ENCODE peak calls at places on chromosomes 13 and 19, in four cellular contexts. One of them, this sample, is unnamed.

GRCh38 chr13:100100115-100100879 is 11.4 kb downstream of the PCCA start:
- DNase-seq in HEK293T: no peak
- DNase-seq in HepG2: peak
- DNase-seq in K562: peak
- DNase-seq in this sample: no peak

GRCh38 chr13:40362502-40362901 is 303.9 kb downstream of the FOXO1 start:
- DNase-seq in HEK293T: no peak
- DNase-seq in HepG2: no peak
- DNase-seq in K562: no peak
- DNase-seq in this sample: no peak

GRCh38 chr13:19173752-19174151 is 7.9 kb downstream of the TUBA3C start:
- DNase-seq in HEK293T: no peak
- DNase-seq in HepG2: no peak
- DNase-seq in K562: no peak
- DNase-seq in this sample: no peak

GRCh38 chr13:92196566-92197256 is 798.3 kb downstream of the GPC5 start:
- DNase-seq in HEK293T: no peak
- DNase-seq in HepG2: no peak
- DNase-seq in K562: no peak
- DNase-seq in this sample: no peak

GRCh38 chr13:59409211-59409610 is 754.5 kb downstream of the DIAPH3 start:
- DNase-seq in HEK293T: no peak
- DNase-seq in HepG2: no peak
- DNase-seq in K562: no peak
- DNase-seq in this sample: peak

GRCh38 chr13:106533940-106534843 is 1.3 kb downstream of the EFNB2 start:
- DNase-seq in HEK293T: no peak
- DNase-seq in HepG2: no peak
- DNase-seq in K562: no peak
- DNase-seq in this sample: peak

GRCh38 chr19:29537601-29538000 is 11.8 kb downstream of the VSTM2B start:
- DNase-seq in HEK293T: no peak
- DNase-seq in HepG2: no peak
- DNase-seq in K562: no peak
- DNase-seq in this sample: no peak

GRCh38 chr19:1315470-1316166 is 29.9 kb downstream of the EFNA2 start:
- DNase-seq in HEK293T: peak
- DNase-seq in HepG2: no peak
- DNase-seq in K562: peak
- DNase-seq in this sample: peak

GRCh38 chr19:6718741-6719539 is 1.5 kb downstream of the C3 start:
- DNase-seq in HEK293T: peak
- DNase-seq in HepG2: peak
- DNase-seq in K562: peak
- DNase-seq in this sample: peak

GRCh38 chr13:99432637-99433542 is 68.4 kb upstream of the TM9SF2 start:
- DNase-seq in HEK293T: no peak
- DNase-seq in HepG2: peak
- DNase-seq in K562: peak
- DNase-seq in this sample: peak

DNA sequence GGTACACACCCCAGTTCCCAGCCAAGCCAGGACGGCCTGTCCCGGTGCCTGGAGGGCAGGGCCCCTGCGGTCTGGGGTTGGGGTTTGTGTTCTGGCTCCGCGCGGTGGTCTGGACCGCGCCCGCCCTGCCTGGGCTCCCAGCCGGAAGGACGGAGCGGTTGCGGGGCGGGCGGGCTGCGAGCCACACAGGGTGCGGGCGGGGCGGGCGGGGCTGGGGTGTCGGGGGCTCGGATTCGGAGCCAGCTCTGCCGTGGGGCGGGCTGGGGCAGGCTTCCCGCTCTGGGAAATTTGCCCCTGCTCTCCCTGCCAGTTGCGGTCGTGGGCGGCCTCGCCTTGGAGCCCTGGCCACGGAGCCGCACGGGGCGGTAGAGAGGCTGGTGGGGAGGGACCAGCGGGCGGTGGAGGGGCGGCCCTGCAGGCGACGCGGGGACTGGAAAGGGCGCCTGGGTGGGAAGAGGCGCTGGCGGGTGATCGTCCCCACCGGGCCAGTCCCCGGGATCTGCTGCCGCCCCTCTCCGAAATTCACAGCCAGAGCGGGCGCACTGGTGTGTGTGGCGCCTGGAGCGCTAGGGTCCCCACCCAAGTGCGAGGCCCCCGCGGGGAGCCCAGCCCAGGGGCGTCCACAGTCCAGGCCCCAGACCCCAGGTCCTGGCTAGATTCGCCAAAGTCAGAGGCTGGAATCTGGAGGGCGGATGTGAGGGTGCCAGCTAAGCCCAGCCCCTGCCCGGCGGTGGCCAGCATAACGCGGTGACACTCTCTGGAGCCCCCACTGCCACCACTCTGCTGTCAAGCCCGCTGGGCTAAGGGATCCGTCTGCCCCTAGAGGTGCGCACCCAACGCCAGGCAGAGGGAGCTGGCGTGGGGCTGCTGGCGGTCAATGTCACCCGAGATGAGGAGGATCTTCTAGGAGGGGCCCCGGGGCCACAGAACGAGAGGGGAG is 11.0 kb upstream of the ZNF492 start:
- DNase-seq in HEK293T: no peak
- DNase-seq in HepG2: no peak
- DNase-seq in K562: no peak
- DNase-seq in this sample: no peak
- TF ChIP-seq ELF4 in HEK293T: no peak
- TF ChIP-seq ELF4 in HepG2: no peak
- TF ChIP-seq ELF4 in K562: no peak
- TF ChIP-seq ELF4 in this sample: no peak

GRCh38 chr19:17777840-17778620 is 16.9 kb upstream of the B3GNT3 start:
- DNase-seq in HEK293T: peak
- DNase-seq in HepG2: peak
- DNase-seq in K562: peak
- DNase-seq in this sample: peak

GRCh38 chr19:17778621-17779280 is 16.2 kb upstream of the B3GNT3 start:
- DNase-seq in HEK293T: peak
- DNase-seq in HepG2: no peak
- DNase-seq in K562: no peak
- DNase-seq in this sample: peak

GRCh38 chr19:17775991-17776803 is 18.7 kb upstream of the B3GNT3 start:
- DNase-seq in HEK293T: no peak
- DNase-seq in HepG2: no peak
- DNase-seq in K562: no peak
- DNase-seq in this sample: no peak

GRCh38 chr19:17772172-17772571 is 20.9 kb downstream of the FCHO1 start:
- DNase-seq in HEK293T: no peak
- DNase-seq in HepG2: no peak
- DNase-seq in K562: peak
- DNase-seq in this sample: no peak

DNA sequence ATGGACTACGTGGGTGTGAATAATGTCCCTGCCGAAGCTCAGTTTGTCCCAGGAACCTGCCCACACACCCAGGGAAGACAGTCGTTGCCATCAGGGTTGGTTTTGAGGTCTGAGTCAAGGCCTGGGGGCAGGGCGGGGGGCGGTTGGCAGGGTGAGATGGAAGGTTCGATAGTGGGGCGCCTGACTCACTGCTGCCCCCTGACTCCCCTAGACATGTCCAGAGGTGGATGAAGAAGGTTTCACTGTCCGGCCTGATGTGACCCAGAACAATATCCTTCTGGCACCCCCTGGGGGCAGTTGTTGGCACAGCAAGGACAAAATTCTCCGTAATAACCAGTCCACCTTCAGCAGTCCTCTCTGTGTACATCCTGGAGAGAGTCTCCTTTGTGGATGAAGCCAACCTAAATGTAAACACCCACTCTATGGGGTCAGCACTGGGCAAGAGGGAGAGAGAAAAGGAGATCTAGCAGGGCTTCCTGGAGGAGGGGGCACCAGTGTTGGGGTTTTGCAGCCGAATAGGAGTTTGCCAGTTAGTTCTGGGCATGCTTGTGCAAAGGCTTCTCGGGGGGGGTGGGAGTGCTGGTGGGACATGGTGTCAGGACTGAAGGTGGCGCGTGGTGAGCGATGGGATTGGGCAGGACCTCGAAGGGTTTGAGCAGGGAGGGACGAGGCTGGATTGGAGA is 19.6 kb upstream of the B3GNT3 start:
- DNase-seq in HEK293T: peak
- DNase-seq in HepG2: peak
- DNase-seq in K562: peak
- DNase-seq in this sample: peak
- TF ChIP-seq ELF4 in HEK293T: no peak
- TF ChIP-seq ELF4 in HepG2: no peak
- TF ChIP-seq ELF4 in K562: no peak
- TF ChIP-seq ELF4 in this sample: no peak

GRCh38 chr13:71312923-71313322 is 554.1 kb downstream of the DACH1 start:
- DNase-seq in HEK293T: no peak
- DNase-seq in HepG2: no peak
- DNase-seq in K562: no peak
- DNase-seq in this sample: no peak
- TF ChIP-seq ELF4 in HEK293T: no peak
- TF ChIP-seq ELF4 in HepG2: no peak
- TF ChIP-seq ELF4 in K562: no peak
- TF ChIP-seq ELF4 in this sample: no peak

GRCh38 chr19:12364391-12365093 is 941 bp downstream of the ZNF442 start:
- DNase-seq in HEK293T: peak
- DNase-seq in HepG2: no peak
- DNase-seq in K562: peak
- DNase-seq in this sample: peak
- TF ChIP-seq ELF4 in HEK293T: no peak
- TF ChIP-seq ELF4 in HepG2: no peak
- TF ChIP-seq ELF4 in K562: no peak
- TF ChIP-seq ELF4 in this sample: no peak

DNA sequence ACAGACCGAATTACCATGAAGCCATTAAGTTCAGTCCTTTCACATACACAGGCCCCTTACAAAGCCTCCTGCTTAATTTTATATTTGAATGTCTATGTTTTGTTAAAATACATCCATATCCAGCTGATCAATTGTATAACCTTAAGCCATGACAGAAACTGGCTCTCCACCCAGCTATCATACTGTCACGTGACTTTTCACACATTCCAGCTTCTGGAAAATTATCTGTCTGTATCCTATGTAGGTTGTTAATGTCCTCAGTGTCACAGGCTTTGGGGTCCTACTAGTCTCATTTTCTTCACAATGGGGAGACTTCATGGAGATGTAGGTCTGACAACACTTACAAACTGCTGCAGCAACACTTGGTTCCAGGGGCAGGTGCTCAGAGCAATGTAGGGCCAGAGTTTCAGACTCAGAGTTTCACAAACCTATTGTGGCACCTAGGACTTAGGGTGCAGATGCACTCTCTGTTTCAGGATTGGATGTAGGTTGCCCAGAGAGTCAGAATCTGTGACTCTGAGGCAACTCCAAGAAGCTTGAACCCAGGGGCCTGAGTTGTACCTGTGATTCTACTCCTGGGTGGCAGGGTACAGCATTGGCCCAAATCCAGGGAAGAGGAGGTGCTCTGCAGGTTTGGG is 69.6 kb upstream of the PCDH20 start:
- DNase-seq in HEK293T: no peak
- DNase-seq in HepG2: no peak
- DNase-seq in K562: no peak
- DNase-seq in this sample: no peak
- TF ChIP-seq ELF4 in HEK293T: no peak
- TF ChIP-seq ELF4 in HepG2: no peak
- TF ChIP-seq ELF4 in K562: no peak
- TF ChIP-seq ELF4 in this sample: no peak

GRCh38 chr13:20494656-20495055 is 31.0 kb downstream of the CRYL1 start:
- DNase-seq in HEK293T: no peak
- DNase-seq in HepG2: no peak
- DNase-seq in K562: no peak
- DNase-seq in this sample: no peak
- TF ChIP-seq ELF4 in HEK293T: no peak
- TF ChIP-seq ELF4 in HepG2: no peak
- TF ChIP-seq ELF4 in K562: no peak
- TF ChIP-seq ELF4 in this sample: no peak

GRCh38 chr13:34634443-34634842 is 307.6 kb upstream of the NBEA start:
- DNase-seq in HEK293T: no peak
- DNase-seq in HepG2: no peak
- DNase-seq in K562: no peak
- DNase-seq in this sample: no peak

GRCh38 chr13:34640179-34640929 is 301.7 kb upstream of the NBEA start:
- DNase-seq in HEK293T: no peak
- DNase-seq in HepG2: no peak
- DNase-seq in K562: no peak
- DNase-seq in this sample: no peak

GRCh38 chr13:34640931-34641330 is 301.1 kb upstream of the NBEA start:
- DNase-seq in HEK293T: no peak
- DNase-seq in HepG2: no peak
- DNase-seq in K562: no peak
- DNase-seq in this sample: no peak

DNA sequence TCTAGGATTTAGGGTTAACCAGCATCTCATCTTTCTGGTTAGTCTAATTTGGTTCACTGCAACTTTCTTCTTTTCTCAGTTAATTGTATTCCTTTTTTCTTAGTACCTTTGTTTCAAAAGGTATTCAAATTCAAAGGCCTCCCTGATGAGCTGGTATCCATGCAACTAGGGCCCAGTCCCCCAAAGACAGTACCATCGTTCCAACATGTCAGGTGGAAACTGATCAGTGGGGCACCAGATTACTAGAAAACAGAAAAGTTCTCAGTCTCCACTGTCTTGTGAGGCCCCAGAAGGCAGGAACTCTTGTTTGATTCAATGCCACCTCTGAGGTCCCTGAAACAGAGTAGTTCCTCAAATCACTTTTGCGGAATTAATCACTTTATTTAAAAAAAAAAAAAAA is 303.2 kb upstream of the NBEA start:
- DNase-seq in HEK293T: no peak
- DNase-seq in HepG2: no peak
- DNase-seq in K562: no peak
- DNase-seq in this sample: no peak
- TF ChIP-seq ELF4 in HEK293T: no peak
- TF ChIP-seq ELF4 in HepG2: no peak
- TF ChIP-seq ELF4 in K562: no peak
- TF ChIP-seq ELF4 in this sample: no peak

GRCh38 chr13:67619987-67620386 is 389.9 kb upstream of the PCDH9 start:
- DNase-seq in HEK293T: no peak
- DNase-seq in HepG2: no peak
- DNase-seq in K562: no peak
- DNase-seq in this sample: no peak
- TF ChIP-seq ELF4 in HEK293T: no peak
- TF ChIP-seq ELF4 in HepG2: no peak
- TF ChIP-seq ELF4 in K562: no peak
- TF ChIP-seq ELF4 in this sample: no peak

GRCh38 chr13:48625396-48626076 is 28.2 kb upstream of the CYSLTR2 start:
- DNase-seq in HEK293T: no peak
- DNase-seq in HepG2: no peak
- DNase-seq in K562: peak
- DNase-seq in this sample: no peak

GRCh38 chr13:48624016-48624415 is 29.7 kb upstream of the CYSLTR2 start:
- DNase-seq in HEK293T: no peak
- DNase-seq in HepG2: no peak
- DNase-seq in K562: no peak
- DNase-seq in this sample: no peak

GRCh38 chr13:48626077-48626449 is 27.7 kb upstream of the CYSLTR2 start:
- DNase-seq in HEK293T: no peak
- DNase-seq in HepG2: peak
- DNase-seq in K562: peak
- DNase-seq in this sample: no peak

GRCh38 chr13:48626726-48627451 is 26.8 kb upstream of the CYSLTR2 start:
- DNase-seq in HEK293T: no peak
- DNase-seq in HepG2: peak
- DNase-seq in K562: no peak
- DNase-seq in this sample: no peak

GRCh38 chr13:48624858-48625257 is 28.9 kb upstream of the CYSLTR2 start:
- DNase-seq in HEK293T: no peak
- DNase-seq in HepG2: no peak
- DNase-seq in K562: no peak
- DNase-seq in this sample: no peak
- TF ChIP-seq ELF4 in HEK293T: no peak
- TF ChIP-seq ELF4 in HepG2: no peak
- TF ChIP-seq ELF4 in K562: no peak
- TF ChIP-seq ELF4 in this sample: no peak

This sample was measured in WTC11.